ENCODE peak calls at places on chromosome 6, in four cellular contexts. K, H, I and E are unnamed samples.

GRCh38 chr6:112337209-112337638 is 9.9 kb upstream of the RFPL4B start:
- DNase-seq in K (peak), H (peak), I (peak), E (peak)

GRCh38 chr6:91704531-91704930 is 1117.7 kb upstream of the MAP3K7 start:
- DNase-seq in K (no peak), H (no peak), I (no peak), E (no peak)

GRCh38 chr6:127102299-127102698 is 16.2 kb upstream of the RSPO3 start:
- DNase-seq in K (no peak), H (no peak), I (peak), E (peak)

GRCh38 chr6:129186988-129187387 is 304.1 kb downstream of the LAMA2 start:
- DNase-seq in K (no peak), H (no peak), I (peak), E (peak)

GRCh38 chr6:30841644-30842504 is 42.4 kb upstream of the DDR1 start:
- DNase-seq in K (no peak), H (no peak), I (no peak), E (no peak)

GRCh38 chr6:154752015-154752414 is 18.8 kb downstream of the SCAF8 start:
- DNase-seq in K (no peak), H (no peak), I (no peak), E (no peak)

GRCh38 chr6:89623749-89624148 is 14.8 kb downstream of the LYRM2 start:
- DNase-seq in K (no peak), H (no peak), I (no peak), E (no peak)

GRCh38 chr6:4809999-4810918 is 34.1 kb downstream of the CDYL start:
- DNase-seq in K (no peak), H (no peak), I (peak), E (no peak)

GRCh38 chr6:30826961-30827342 is 57.4 kb upstream of the DDR1 start:
- DNase-seq in K (no peak), H (no peak), I (peak), E (no peak)

GRCh38 chr6:13248053-13248452 is 80.3 kb downstream of the TBC1D7 start:
- DNase-seq in K (no peak), H (peak), I (peak), E (peak)

GRCh38 chr6:145948328-145948727 is 15.8 kb downstream of the SHPRH start:
- DNase-seq in K (no peak), H (no peak), I (no peak), E (no peak)